ENCODE peak calls at places on chromosome 1, in seven cellular contexts. O, C, T, F, P, Y and S are unnamed samples.

GRCh38 chr1:210647406-210648333 is 319.0 kb downstream of the HHAT start:
- DNase-seq in P (no peak), O (peak; percentile 4), C (peak; percentile 77), Y (no peak), F (no peak), T (no peak), S (no peak)

GRCh38 chr1:205843031-205843859 is 6.7 kb downstream of the PM20D1 start:
- DNase-seq in C (no peak), O (no peak), T (no peak), F (no peak), P (no peak), Y (no peak), S (no peak)

GRCh38 chr1:15700510-15700909 is 16.4 kb downstream of the PLEKHM2 start:
- DNase-seq in C (no peak), O (peak; percentile 73), T (no peak), P (no peak), F (no peak), Y (no peak), S (no peak)

GRCh38 chr1:235250430-235250829 is 77.5 kb downstream of the ARID4B start:
- DNase-seq in F (no peak), T (no peak), C (no peak), P (no peak), O (no peak), Y (peak; percentile 8), S (no peak)

GRCh38 chr1:158809862-158810261 is 21.3 kb upstream of the MNDA start:
- DNase-seq in Y (no peak), C (no peak), O (no peak), P (no peak), T (no peak), F (no peak), S (no peak)

GRCh38 chr1:61395156-61395555 is 312.8 kb downstream of the NFIA start:
- DNase-seq in T (no peak), P (no peak), O (peak; percentile 70), Y (no peak), C (no peak), F (no peak), S (no peak)

GRCh38 chr1:184162266-184162665 is 110.7 kb downstream of the TSEN15 start:
- DNase-seq in Y (no peak), T (no peak), F (no peak), P (no peak), C (no peak), O (no peak), S (no peak)

GRCh38 chr1:164637461-164638375 is 78.7 kb downstream of the PBX1 start:
- DNase-seq in C (peak; percentile 72), O (peak; percentile 91), Y (no peak), P (peak; percentile 85), T (peak; percentile 90), F (no peak), S (no peak)

GRCh38 chr1:45686081-45687013 is at the start of gene GPBP1L1:
- DNase-seq in O (peak; percentile 99), Y (peak; percentile 99), C (peak; percentile 95), T (peak; percentile 94), F (peak; percentile 98), P (peak; percentile 93), S (peak; percentile 98)

GRCh38 chr1:19484338-19484792 is 974 bp downstream of the CAPZB start:
- DNase-seq in C (no peak), T (no peak), Y (peak; percentile 59), F (peak; percentile 41), O (no peak), P (peak; percentile 30), S (peak; percentile 54)

GRCh38 chr1:239493736-239494285 is 107.4 kb downstream of the CHRM3 start:
- DNase-seq in O (no peak), T (peak; percentile 86), Y (no peak), C (peak; percentile 60), F (no peak), P (no peak), S (no peak)

GRCh38 chr1:168470821-168471473 is 72.8 kb downstream of the XCL2 start:
- DNase-seq in O (peak; percentile 89), Y (peak; percentile 59), F (no peak), P (no peak), C (peak; percentile 87), T (peak; percentile 92), S (no peak)

GRCh38 chr1:3911521-3911845 is 11.4 kb upstream of the C1orf174 start:
- DNase-seq in P (no peak), F (no peak), Y (no peak), T (no peak), O (no peak), C (no peak), S (no peak)

GRCh38 chr1:204359131-204359473 is 627 bp downstream of the PLEKHA6 start:
- DNase-seq in Y (no peak), T (no peak), P (no peak), C (no peak), F (no peak), O (no peak), S (no peak)